ENCODE peak calls at places on chromosomes 3 and 15, in eight cellular contexts. Z is neural crest cell, T is HTR-8/SVneo, J is posterior cingulate gyrus, V is activated T-helper 1 cell treated with Interleukin-2 at 50 U/mL for 16 hours, E is EH, H is iris pigment epithelial cell, S is body of pancreas. C is an unnamed sample.

GRCh38 chr3:151166161-151166560 is 36.9 kb downstream of the GPR171 start:
- DNase-seq in H (peak; percentile 29), Z (no peak), T (no peak), J (no peak), V (no peak), S (no peak), E (no peak), C (peak; percentile 47)

GRCh38 chr3:129230311-129231019 is 18.9 kb upstream of the COPG1 start:
- DNase-seq in T (peak; percentile 57), S (peak; percentile 65), V (no peak), Z (no peak), J (no peak), H (peak; percentile 88), E (peak; percentile 92), C (no peak)

GRCh38 chr3:52827441-52827840 is 3.0 kb downstream of the ITIH4 start:
- DNase-seq in T (no peak), Z (no peak), S (no peak), J (no peak), E (peak; percentile 39), V (no peak), H (peak; percentile 52), C (no peak)

GRCh38 chr3:147336543-147337278 is 69.6 kb downstream of the ZIC4 start:
- DNase-seq in Z (no peak), E (no peak), S (no peak), T (no peak), H (no peak), J (no peak), V (no peak), C (no peak)

GRCh38 chr3:58642846-58643245 is 23.7 kb downstream of the FAM3D start:
- DNase-seq in H (no peak), T (no peak), S (no peak), E (no peak), V (no peak), J (no peak), Z (no peak), C (no peak)

GRCh38 chr15:55289011-55289572 is 521 bp downstream of the RAB27A start:
- DNase-seq in V (peak; percentile 7), S (peak; percentile 44), Z (no peak), H (peak; percentile 67), E (peak; percentile 43), J (no peak), T (no peak), C (peak; percentile 44)

GRCh38 chr15:70035719-70036077 is 62.0 kb downstream of the TLE3 start:
- DNase-seq in V (no peak), E (no peak), J (no peak), Z (no peak), T (no peak), S (no peak), H (no peak), C (peak; percentile 87)

GRCh38 chr3:130516645-130517512 is at the start of gene COL6A6:
- DNase-seq in H (no peak), V (no peak), E (no peak), T (no peak), Z (peak; percentile 6), S (no peak), J (no peak), C (no peak)

GRCh38 chr3:40780801-40781406 is 256.1 kb downstream of the ZNF621 start:
- DNase-seq in J (no peak), Z (peak; percentile 63), V (no peak), S (peak; percentile 46), E (peak; percentile 62), T (no peak), H (peak; percentile 24), C (no peak)

GRCh38 chr15:32849769-32850668 is 132.2 kb downstream of the GREM1 start:
- DNase-seq in J (no peak), E (peak; percentile 97), V (no peak), Z (no peak), H (peak; percentile 98), T (peak; percentile 62), S (no peak), C (no peak)

GRCh38 chr15:67080900-67081431 is 15.6 kb downstream of the SMAD3 start:
- DNase-seq in H (peak; percentile 84), E (peak; percentile 96), S (peak; percentile 66), J (no peak), T (no peak), V (no peak), Z (no peak), C (peak; percentile 96)

GRCh38 chr15:101017041-101017754 is 98.0 kb downstream of the LRRK1 start:
- DNase-seq in T (no peak), E (no peak), Z (no peak), H (no peak), J (no peak), V (no peak), S (no peak), C (no peak)

GRCh38 chr15:24943361-24943760 is 11.4 kb upstream of the SNRPN start:
- DNase-seq in S (no peak), E (no peak), Z (no peak), V (no peak), J (no peak), T (no peak), H (no peak), C (no peak)

GRCh38 chr3:72655151-72655551 is 193.1 kb downstream of the SHQ1 start:
- DNase-seq in T (no peak), S (no peak), E (peak; percentile 31), H (peak; percentile 11), V (no peak), J (no peak), Z (peak; percentile 16), C (no peak)

GRCh38 chr3:151156618-151157216 is 46.3 kb downstream of the GPR171 start:
- DNase-seq in J (no peak), E (peak; percentile 54), H (peak; percentile 68), S (peak; percentile 35), T (peak; percentile 59), V (no peak), Z (no peak), C (peak; percentile 80)

GRCh38 chr15:99137111-99137546 is 32.2 kb downstream of the SYNM start:
- DNase-seq in T (no peak), E (no peak), Z (no peak), J (no peak), V (no peak), S (no peak), H (no peak), C (no peak)

GRCh38 chr3:179194931-179195330 is 46.8 kb downstream of the PIK3CA start:
- DNase-seq in S (no peak), Z (no peak), V (no peak), J (no peak), H (no peak), E (no peak), T (no peak), C (no peak)

GRCh38 chr15:37204698-37205097 is 104.3 kb upstream of the MEIS2 start:
- DNase-seq in J (no peak), E (peak; percentile 1), V (no peak), H (no peak), T (no peak), S (no peak), Z (no peak), C (peak; percentile 41)

GRCh38 chr3:43773273-43774104 is 82.8 kb downstream of the ABHD5 start:
- DNase-seq in S (peak; percentile 3), T (no peak), Z (no peak), J (no peak), E (peak; percentile 47), H (no peak), V (no peak), C (no peak)

GRCh38 chr3:150106752-150107428 is 136.2 kb upstream of the PFN2 start:
- DNase-seq in Z (no peak), V (no peak), J (no peak), E (peak; percentile 99), T (peak; percentile 69), H (peak; percentile 94), S (no peak), C (peak; percentile 91)

GRCh38 chr3:85533586-85533985 is 574.8 kb downstream of the CADM2 start:
- DNase-seq in S (no peak), E (no peak), J (no peak), V (no peak), T (no peak), H (no peak), Z (no peak), C (no peak)

GRCh38 chr3:149198611-149199010 is 23.0 kb downstream of the CP start:
- DNase-seq in S (no peak), T (peak; percentile 56), Z (no peak), V (no peak), E (peak; percentile 67), H (peak; percentile 73), J (no peak), C (no peak)

GRCh38 chr15:70794596-70795310 is 31.4 kb upstream of the UACA start:
- DNase-seq in J (no peak), V (no peak), H (peak; percentile 79), T (no peak), E (peak; percentile 51), Z (no peak), S (no peak), C (no peak)

GRCh38 chr15:80579611-80580010 is 115.5 kb upstream of the ABHD17C start:
- DNase-seq in V (no peak), Z (no peak), T (no peak), S (no peak), J (no peak), E (no peak), H (no peak), C (no peak)

GRCh38 chr15:85649372-85649771 is 145.4 kb downstream of the KLHL25 start:
- DNase-seq in Z (peak; percentile 5), H (peak; percentile 94), E (peak; percentile 81), S (peak; percentile 55), T (peak; percentile 19), V (no peak), J (no peak), C (no peak)

GRCh38 chr15:70584838-70585706 is 178.3 kb downstream of the UACA start:
- DNase-seq in E (peak; percentile 57), J (no peak), Z (peak; percentile 69), V (peak; percentile 27), S (no peak), H (peak; percentile 62), T (peak; percentile 64), C (no peak)

GRCh38 chr3:13405614-13406013 is 14.5 kb downstream of the NUP210 start:
- DNase-seq in E (peak; percentile 30), H (no peak), Z (no peak), S (no peak), V (no peak), T (no peak), J (no peak), C (no peak)

GRCh38 chr3:156682491-156682890 is 8.1 kb downstream of the TIPARP start:
- DNase-seq in T (no peak), J (no peak), S (no peak), V (no peak), Z (no peak), H (no peak), E (no peak), C (no peak)

GRCh38 chr3:81968628-81969027 is 207.2 kb upstream of the GBE1 start:
- DNase-seq in T (no peak), V (no peak), Z (no peak), J (no peak), E (no peak), H (no peak), S (no peak), C (no peak)

GRCh38 chr3:3800685-3801509 is 1.7 kb downstream of the LRRN1 start:
- DNase-seq in V (no peak), H (no peak), T (no peak), J (peak; percentile 19), S (peak; percentile 53), E (no peak), Z (peak; percentile 25), C (no peak)

GRCh38 chr3:191499307-191500125 is 38.6 kb downstream of the PYDC2 start:
- DNase-seq in J (peak; percentile 66), H (peak; percentile 43), S (peak; percentile 16), T (peak; percentile 48), V (no peak), Z (no peak), E (peak; percentile 57), C (no peak)

GRCh38 chr3:150397220-150397619 is 10.9 kb upstream of the TSC22D2 start:
- DNase-seq in E (peak; percentile 17), T (no peak), V (no peak), H (no peak), J (no peak), S (no peak), Z (no peak), C (no peak)

GRCh38 chr3:126423191-126424038 is 28.7 kb downstream of the CFAP100 start:
- DNase-seq in S (no peak), E (no peak), V (no peak), T (no peak), Z (no peak), H (no peak), J (no peak), C (no peak)

GRCh38 chr3:194900886-194901522 is 215.3 kb downstream of the FAM43A start:
- DNase-seq in T (no peak), E (no peak), H (no peak), Z (no peak), V (no peak), S (no peak), J (no peak), C (no peak)

C was measured in Karpas-422.